ENCODE peak calls at places on chromosome 20, in ten cellular contexts. A, B, V, N, R, W, G, Z, I and K are unnamed samples.

GRCh38 chr20:34643919-34644318 is 33.0 kb downstream of the PIGU start:
- DNase-seq in A (peak), B (no peak), V (no peak), N (no peak), R (peak), W (no peak), G (no peak), Z (peak), I (no peak), K (peak)

GRCh38 chr20:50561379-50562078 is 51.3 kb downstream of the PTPN1 start:
- DNase-seq in A (no peak), B (no peak), V (no peak), N (peak), R (peak), W (peak), G (no peak), Z (peak), I (no peak), K (peak)

GRCh38 chr20:17939622-17940446 is 28.8 kb downstream of the SNX5 start:
- DNase-seq in A (no peak), B (no peak), V (no peak), N (no peak), R (no peak), W (no peak), G (no peak), Z (no peak), I (no peak), K (no peak)

GRCh38 chr20:57612916-57613315 is 7.3 kb downstream of the ZBP1 start:
- DNase-seq in A (no peak), B (no peak), V (no peak), N (no peak), R (no peak), W (peak), G (no peak), Z (no peak), I (peak), K (no peak)

GRCh38 chr20:8005575-8006366 is 13.8 kb downstream of the TMX4 start:
- DNase-seq in A (no peak), B (no peak), V (no peak), N (no peak), R (no peak), W (no peak), G (no peak), Z (no peak), I (no peak), K (no peak)

GRCh38 chr20:36035720-36036119 is 67.3 kb downstream of the CNBD2 start:
- DNase-seq in A (no peak), B (no peak), V (no peak), N (no peak), R (no peak), W (no peak), G (no peak), Z (peak), I (no peak), K (peak)

GRCh38 chr20:36228809-36229208 is 7.5 kb upstream of the AAR2 start:
- DNase-seq in A (no peak), B (no peak), V (no peak), N (no peak), R (no peak), W (no peak), G (no peak), Z (no peak), I (no peak), K (no peak)

GRCh38 chr20:1830240-1830639 is 65.0 kb upstream of the SIRPA start:
- DNase-seq in A (no peak), B (no peak), V (no peak), N (peak), R (peak), W (no peak), G (no peak), Z (peak), I (peak), K (peak)

GRCh38 chr20:32536861-32537656 is 48.1 kb downstream of the NOL4L start:
- DNase-seq in A (no peak), B (peak), V (no peak), N (no peak), R (no peak), W (peak), G (peak), Z (no peak), I (peak), K (no peak)